ENCODE peak calls at places on chromosomes 13 and 19, in four cellular contexts. P is heart left ventricle; C is upper lobe of right lung; B is stimulated activated CD8-positive, alpha-beta memory T cell treated with anti-CD3 and anti-CD28 coated beads, Interleukin-12 subunit alpha, Interleukin-12 subunit beta, amount 100 ng/mL, for 1 hour. N is an unnamed sample.
A peak's percentile ranks its signal among the peaks of the same experiment; 100 is the strongest.

GRCh38 chr13:43786766-43787517 is at the start of gene ENOX1:
- DNase-seq in P (peak; percentile 87), C (peak; percentile 69), B (no peak), N (no peak)

GRCh38 chr19:16541526-16542044 is 652 bp downstream of the CHERP start:
- DNase-seq in P (no peak), C (no peak), B (no peak), N (no peak)

GRCh38 chr13:76754414-76754813 is 131.8 kb downstream of the KCTD12 start:
- DNase-seq in P (no peak), C (no peak), B (no peak), N (no peak)

GRCh38 chr13:25292301-25292700 is 5.0 kb upstream of the MTMR6 start:
- DNase-seq in P (no peak), C (no peak), B (no peak), N (no peak)

GRCh38 chr13:113958373-113958772 is 15.5 kb downstream of the C13orf46 start:
- DNase-seq in P (peak; percentile 22), C (no peak), B (no peak), N (no peak)

GRCh38 chr13:71015516-71015915 is 851.5 kb downstream of the DACH1 start:
- DNase-seq in P (no peak), C (no peak), B (no peak), N (no peak)

GRCh38 chr19:8367327-8368001 is 3.5 kb downstream of the ANGPTL4 start:
- DNase-seq in P (peak; percentile 95), C (peak; percentile 87), B (no peak), N (no peak)

GRCh38 chr13:97000295-97000925 is 6.1 kb upstream of the OXGR1 start:
- DNase-seq in P (no peak), C (no peak), B (no peak), N (no peak)

GRCh38 chr13:112247471-112248405 is 128.4 kb upstream of the SPACA7 start:
- DNase-seq in P (no peak), C (peak; percentile 52), B (no peak), N (no peak)